ENCODE peak calls at places on chromosomes 6 and 20, in seven cellular contexts. K is testis, U is upper lobe of left lung, D is body of pancreas, G is heart left ventricle, X is tibial nerve, V is right lobe of liver. M is an unnamed sample.

GRCh38 chr6:39906318-39906761 is 27.9 kb downstream of the MOCS1 start:
- DNase-seq in K (no peak), U (no peak), D (peak; percentile 45), G (no peak), X (no peak), V (no peak), M (no peak)

GRCh38 chr6:106502534-106502933 is 126.8 kb downstream of the RTN4IP1 start:
- DNase-seq in K (no peak), U (no peak), D (no peak), G (no peak), X (no peak), V (no peak), M (no peak)

GRCh38 chr20:6769953-6770831 is 2.7 kb downstream of the BMP2 start:
- DNase-seq in K (peak; percentile 25), U (peak; percentile 82), D (peak; percentile 43), G (peak; percentile 20), X (peak; percentile 11), V (peak; percentile 39), M (no peak)

GRCh38 chr6:17501982-17502704 is 98.0 kb upstream of the FAM8A1 start:
- DNase-seq in K (no peak), U (no peak), D (no peak), G (no peak), X (no peak), V (no peak), M (no peak)

GRCh38 chr6:167980911-167981310 is 16.6 kb upstream of the KIF25 start:
- DNase-seq in K (no peak), U (no peak), D (no peak), G (no peak), X (no peak), V (no peak), M (no peak)

GRCh38 chr6:139600919-139601470 is 226.5 kb upstream of the CITED2 start:
- DNase-seq in K (no peak), U (no peak), D (no peak), G (no peak), X (no peak), V (no peak), M (no peak)

GRCh38 chr20:48921168-48921882 is at the start of gene ARFGEF2:
- DNase-seq in K (peak; percentile 96), U (peak; percentile 95), D (peak; percentile 90), G (peak; percentile 92), X (peak; percentile 92), V (peak; percentile 95), M (peak; percentile 93)

GRCh38 chr20:30611239-30611984 is 646.1 kb upstream of the DEFB115 start:
- DNase-seq in K (peak; percentile 70), U (no peak), D (no peak), G (no peak), X (no peak), V (no peak), M (no peak)

GRCh38 chr20:11847827-11848226 is 69.9 kb upstream of the BTBD3 start:
- DNase-seq in K (no peak), U (no peak), D (no peak), G (no peak), X (no peak), V (no peak), M (no peak)

GRCh38 chr20:53503517-53503919 is 90.1 kb downstream of the ZNF217 start:
- DNase-seq in K (no peak), U (no peak), D (no peak), G (no peak), X (no peak), V (no peak), M (no peak)

GRCh38 chr6:17584241-17584803 is 15.8 kb upstream of the FAM8A1 start:
- DNase-seq in K (peak; percentile 38), U (peak; percentile 29), D (peak; percentile 58), G (peak; percentile 52), X (peak; percentile 60), V (no peak), M (peak; percentile 54)

GRCh38 chr6:137043710-137044365 is 927 bp downstream of the IL20RA start:
- DNase-seq in K (peak; percentile 64), U (peak; percentile 41), D (peak; percentile 27), G (peak; percentile 9), X (peak; percentile 17), V (no peak), M (no peak)

GRCh38 chr20:58817748-58818147 is 33.0 kb downstream of the GNAS-AS1 start:
- DNase-seq in K (no peak), U (no peak), D (no peak), G (no peak), X (no peak), V (no peak), M (no peak)

GRCh38 chr20:2651772-2652723 is at the start of gene NOP56:
- DNase-seq in K (peak; percentile 92), U (peak; percentile 91), D (peak; percentile 90), G (peak; percentile 93), X (peak; percentile 84), V (peak; percentile 92), M (peak; percentile 83)
- TF ChIP-seq POLR2A in K (no peak), U (peak; percentile 87), D (peak; percentile 80), G (peak; percentile 94), X (peak; percentile 90), V (peak; percentile 94), M (peak; percentile 90)

GRCh38 chr6:14129572-14129971 is 12.0 kb downstream of the CD83 start:
- DNase-seq in K (peak; percentile 77), U (peak; percentile 53), D (peak; percentile 64), G (peak; percentile 57), X (peak; percentile 28), V (peak; percentile 41), M (peak; percentile 31)

GRCh38 chr6:14134211-14134910 is 16.8 kb downstream of the CD83 start:
- DNase-seq in K (no peak), U (no peak), D (no peak), G (no peak), X (no peak), V (no peak), M (no peak)

GRCh38 chr6:14130431-14131075 is 13.0 kb downstream of the CD83 start:
- DNase-seq in K (no peak), U (no peak), D (no peak), G (no peak), X (no peak), V (no peak), M (no peak)

GRCh38 chr6:14131579-14131978 is 14.0 kb downstream of the CD83 start:
- DNase-seq in K (no peak), U (no peak), D (no peak), G (no peak), X (no peak), V (no peak), M (no peak)

GRCh38 chr6:14132244-14133220 is 15.0 kb downstream of the CD83 start:
- DNase-seq in K (no peak), U (no peak), D (no peak), G (no peak), X (no peak), V (no peak), M (no peak)
- TF ChIP-seq POLR2A in K (no peak), U (no peak), D (no peak), G (no peak), X (no peak), V (no peak), M (no peak)

GRCh38 chr6:150176659-150177058 is 33.8 kb downstream of the PPP1R14C start:
- DNase-seq in K (no peak), U (no peak), D (no peak), G (no peak), X (no peak), V (no peak), M (no peak)

GRCh38 chr6:150176152-150176551 is 33.3 kb downstream of the PPP1R14C start:
- DNase-seq in K (peak; percentile 44), U (peak; percentile 61), D (peak; percentile 10), G (peak; percentile 64), X (no peak), V (no peak), M (no peak)

GRCh38 chr6:150177260-150178246 is 34.7 kb downstream of the PPP1R14C start:
- DNase-seq in K (no peak), U (no peak), D (peak; percentile 51), G (peak; percentile 54), X (no peak), V (no peak), M (no peak)

GRCh38 chr6:150180517-150180916 is 37.7 kb downstream of the PPP1R14C start:
- DNase-seq in K (no peak), U (no peak), D (no peak), G (no peak), X (no peak), V (no peak), M (no peak)

DNA sequence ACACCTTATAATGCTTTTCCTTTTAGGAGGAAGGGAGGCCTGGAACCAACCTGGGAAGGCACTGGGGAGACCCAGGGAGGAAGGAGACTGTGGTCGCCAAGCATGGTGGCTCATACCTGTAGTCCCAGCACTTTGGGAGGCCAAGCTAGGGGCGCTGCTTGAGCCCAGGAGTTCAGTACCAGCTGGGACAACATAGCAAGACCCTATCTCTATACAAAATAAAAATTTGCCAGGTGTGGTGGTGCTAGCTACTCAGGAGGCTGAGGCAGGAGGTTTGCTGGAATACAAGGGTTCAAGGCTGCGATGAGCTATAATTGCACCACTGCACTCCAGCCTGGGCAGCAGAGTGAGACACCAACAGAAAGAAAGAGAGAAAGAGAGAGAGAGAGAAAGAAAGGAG is 36.2 kb downstream of the PPP1R14C start:
- DNase-seq in K (no peak), U (no peak), D (no peak), G (no peak), X (no peak), V (no peak), M (no peak)
- TF ChIP-seq POLR2A in K (no peak), U (no peak), D (no peak), G (no peak), X (no peak), V (no peak), M (no peak)

GRCh38 chr6:31498748-31499147 is 803 bp downstream of the MICB start:
- DNase-seq in K (no peak), U (peak; percentile 24), D (no peak), G (no peak), X (no peak), V (no peak), M (no peak)

GRCh38 chr6:31495580-31495979 is 2.4 kb upstream of the MICB start:
- DNase-seq in K (no peak), U (no peak), D (no peak), G (no peak), X (no peak), V (no peak), M (no peak)

GRCh38 chr6:31497595-31498476 is at the start of gene MICB:
- DNase-seq in K (peak; percentile 89), U (peak; percentile 93), D (peak; percentile 89), G (peak; percentile 73), X (peak; percentile 77), V (peak; percentile 82), M (no peak)

GRCh38 chr6:31490115-31490873 is 7.7 kb upstream of the MICB start:
- DNase-seq in K (no peak), U (no peak), D (no peak), G (no peak), X (no peak), V (no peak), M (no peak)

GRCh38 chr6:31493875-31494694 is 3.9 kb upstream of the MICB start:
- DNase-seq in K (peak; percentile 89), U (peak; percentile 93), D (peak; percentile 84), G (peak; percentile 80), X (peak; percentile 85), V (peak; percentile 86), M (no peak)
- TF ChIP-seq POLR2A in K (no peak), U (peak; percentile 51), D (no peak), G (no peak), X (no peak), V (peak; percentile 13), M (no peak)

GRCh38 chr6:11329841-11330765 is 97.6 kb upstream of the NEDD9 start:
- DNase-seq in K (peak; percentile 53), U (peak; percentile 61), D (peak; percentile 56), G (no peak), X (no peak), V (no peak), M (no peak)
- TF ChIP-seq POLR2A in K (no peak), U (no peak), D (no peak), G (no peak), X (no peak), V (no peak), M (no peak)

M was measured in H54.